ENCODE peak calls at places on chromosomes 2 and 18, in seven cellular contexts. F is fibroblast of mammary gland, S is astrocyte of the spinal cord, D is esophagus muscularis mucosa, X is SK-N-SH, O is GM12865, Q is bronchial epithelial cell. R is an unnamed sample.

GRCh38 chr2:234673501-234673900 is 176.6 kb upstream of the ARL4C start:
- DNase-seq in F (no peak), Q (no peak), O (no peak), S (no peak), X (no peak), D (peak; percentile 83), R (no peak)

GRCh38 chr2:121128741-121129659 is 156.0 kb downstream of the TFCP2L1 start:
- DNase-seq in O (peak; percentile 31), D (no peak), F (peak; percentile 15), X (no peak), S (peak; percentile 4), Q (peak; percentile 67), R (peak; percentile 46)

GRCh38 chr18:63273170-63273925 is 46.2 kb downstream of the BCL2 start:
- DNase-seq in O (no peak), F (no peak), D (no peak), S (no peak), X (peak; percentile 27), Q (no peak), R (no peak)

GRCh38 chr18:51339866-51340265 is 142.4 kb upstream of the MEX3C start:
- DNase-seq in Q (peak; percentile 80), F (peak; percentile 30), X (no peak), D (no peak), O (no peak), S (peak; percentile 50), R (no peak)

GRCh38 chr18:56795381-56795780 is 144.2 kb downstream of the WDR7 start:
- DNase-seq in X (no peak), S (peak; percentile 9), F (peak; percentile 66), D (no peak), Q (peak; percentile 2), O (no peak), R (no peak)

GRCh38 chr2:71156531-71156930 is 26.1 kb downstream of the MPHOSPH10 start:
- DNase-seq in F (peak; percentile 17), X (no peak), Q (no peak), S (no peak), O (no peak), D (no peak), R (peak; percentile 36)

GRCh38 chr18:48545690-48546365 is 7.0 kb downstream of the CTIF start:
- DNase-seq in X (peak; percentile 59), S (peak; percentile 67), Q (peak; percentile 77), F (peak; percentile 56), O (no peak), D (no peak), R (no peak)

GRCh38 chr2:185128331-185128730 is 530.0 kb downstream of the ZNF804A start:
- DNase-seq in S (no peak), X (no peak), F (peak; percentile 19), D (no peak), O (no peak), Q (no peak), R (no peak)

GRCh38 chr2:128752691-128753263 is 434.1 kb upstream of the HS6ST1 start:
- DNase-seq in Q (no peak), S (no peak), X (no peak), D (no peak), O (peak; percentile 19), F (no peak), R (no peak)

GRCh38 chr2:235219048-235219447 is 267.2 kb downstream of the SH3BP4 start:
- DNase-seq in X (no peak), D (peak; percentile 45), Q (no peak), F (no peak), S (no peak), O (no peak), R (no peak)

GRCh38 chr2:77939370-77939769 is 417.2 kb upstream of the LRRTM4 start:
- DNase-seq in F (no peak), O (no peak), X (no peak), S (no peak), D (no peak), Q (no peak), R (no peak)

GRCh38 chr18:61850756-61851155 is 42.1 kb downstream of the RNF152 start:
- DNase-seq in S (no peak), O (peak; percentile 53), Q (peak; percentile 42), X (no peak), F (no peak), D (no peak), R (no peak)

GRCh38 chr2:109204412-109204811 is 75.4 kb downstream of the SH3RF3 start:
- DNase-seq in S (no peak), Q (no peak), O (no peak), D (no peak), F (no peak), X (no peak), R (no peak)

GRCh38 chr2:71789556-71790219 is 336.3 kb downstream of the DYSF start:
- DNase-seq in Q (no peak), S (no peak), X (no peak), D (no peak), O (no peak), F (peak; percentile 35), R (no peak)

GRCh38 chr2:38095996-38096861 is 20.3 kb upstream of the CYP1B1 start:
- DNase-seq in S (peak; percentile 52), O (no peak), Q (peak; percentile 93), F (peak; percentile 68), D (no peak), X (no peak), R (no peak)

GRCh38 chr2:64237266-64237665 is 93.0 kb upstream of the PELI1 start:
- DNase-seq in S (no peak), F (no peak), O (no peak), X (no peak), Q (no peak), D (no peak), R (no peak)

GRCh38 chr2:44598330-44598729 is 236.6 kb downstream of the CAMKMT start:
- DNase-seq in F (no peak), S (no peak), Q (peak; percentile 77), X (no peak), O (no peak), D (no peak), R (no peak)

GRCh38 chr2:207163053-207163814 is 2.5 kb downstream of the KLF7 start:
- DNase-seq in O (no peak), S (peak; percentile 91), F (peak; percentile 95), D (no peak), X (no peak), Q (peak; percentile 97), R (no peak)

GRCh38 chr2:85222792-85223191 is 89.6 kb downstream of the TCF7L1 start:
- DNase-seq in D (no peak), Q (peak; percentile 54), O (no peak), X (peak; percentile 36), S (no peak), F (peak; percentile 58), R (no peak)

GRCh38 chr2:194443926-194444325 is 1213.1 kb upstream of the SLC39A10 start:
- DNase-seq in S (no peak), X (no peak), D (no peak), O (no peak), F (no peak), Q (peak; percentile 90), R (no peak)

GRCh38 chr2:61520261-61520660 is 17.9 kb downstream of the XPO1 start:
- DNase-seq in X (no peak), O (no peak), F (no peak), D (no peak), Q (peak; percentile 55), S (no peak), R (no peak)

GRCh38 chr2:191165190-191165643 is 14.4 kb upstream of the STAT4 start:
- DNase-seq in D (no peak), S (peak; percentile 79), F (peak; percentile 79), X (peak; percentile 44), Q (peak; percentile 75), O (peak; percentile 55), R (peak; percentile 35)

GRCh38 chr18:66759017-66759416 is 155.1 kb upstream of the CDH19 start:
- DNase-seq in X (no peak), F (no peak), D (no peak), S (no peak), Q (no peak), O (no peak), R (no peak)

GRCh38 chr2:241771286-241772062 is 5.1 kb upstream of the GAL3ST2 start:
- DNase-seq in D (no peak), O (peak; percentile 26), X (peak; percentile 41), S (no peak), F (peak; percentile 7), Q (no peak), R (no peak)

GRCh38 chr2:85785027-85785822 is 31.4 kb downstream of the ATOH8 start:
- DNase-seq in S (peak; percentile 96), X (no peak), Q (no peak), D (no peak), F (peak; percentile 94), O (no peak), R (no peak)

GRCh38 chr2:196233808-196234501 is 62.6 kb upstream of the STK17B start:
- DNase-seq in O (peak; percentile 49), X (no peak), D (no peak), S (peak; percentile 54), F (peak; percentile 36), Q (no peak), R (peak; percentile 59)

GRCh38 chr2:106304612-106305184 is 110.6 kb upstream of the UXS1 start:
- DNase-seq in O (no peak), F (no peak), D (no peak), S (no peak), X (no peak), Q (no peak), R (no peak)

GRCh38 chr2:70833246-70833645 is 2.4 kb downstream of the CD207 start:
- DNase-seq in D (peak; percentile 88), F (no peak), Q (no peak), S (no peak), O (no peak), X (no peak), R (no peak)

GRCh38 chr18:3720818-3721545 is 271.0 kb downstream of the TGIF1 start:
- DNase-seq in Q (no peak), X (no peak), O (no peak), F (no peak), D (no peak), S (no peak), R (no peak)

GRCh38 chr2:89784960-89785359 is 1093.5 kb downstream of the RPIA start:
- DNase-seq in O (no peak), X (no peak), Q (no peak), S (no peak), F (no peak), D (no peak), R (no peak)
- H3K4me3 ChIP-seq in O (no peak overlapping the region), X (no peak overlapping the region), Q (no peak overlapping the region), S (no peak overlapping the region), F (no peak overlapping the region), D (no peak overlapping the region), R (no peak overlapping the region)

GRCh38 chr2:104872034-104872865 is 18.3 kb downstream of the POU3F3 start:
- DNase-seq in F (no peak), S (peak; percentile 41), D (no peak), X (no peak), Q (no peak), O (no peak), R (no peak)
- H3K4me3 ChIP-seq in F (peak overlapping the region; percentile 3), S (peak overlapping the region; percentile 38), D (peak overlapping the region; percentile 55), X (peak overlapping the region; percentile 64), Q (no peak overlapping the region), O (no peak overlapping the region), R (peak overlapping the region; percentile 52)

DNA sequence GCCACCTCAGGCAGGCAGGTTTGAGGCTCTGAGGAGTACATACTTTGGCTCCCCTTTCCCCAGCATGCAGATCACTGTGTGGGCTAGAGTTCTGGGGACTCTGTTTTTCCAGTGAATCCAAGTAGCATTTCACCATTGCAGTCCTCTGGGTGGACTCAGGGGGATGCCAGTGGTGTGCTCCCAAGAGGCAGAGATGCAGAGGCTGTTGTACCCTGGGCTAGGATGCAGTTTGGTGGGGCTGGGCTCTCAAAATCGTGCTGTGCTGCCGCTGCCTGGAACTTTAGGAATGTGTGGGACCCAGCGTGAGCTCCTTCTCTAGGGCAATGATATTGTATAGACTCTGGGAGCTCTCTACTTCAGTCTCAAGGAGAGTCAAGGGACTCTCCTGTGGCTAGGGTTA is 104.9 kb downstream of the MYO3B start:
- DNase-seq in D (no peak), S (no peak), X (no peak), O (no peak), Q (no peak), F (no peak), R (no peak)
- H3K4me3 ChIP-seq in D (no peak overlapping the region), S (no peak overlapping the region), X (no peak overlapping the region), O (no peak overlapping the region), Q (no peak overlapping the region), F (no peak overlapping the region), R (no peak overlapping the region)

GRCh38 chr2:225042800-225043167 is 516 bp upstream of the DOCK10 start:
- DNase-seq in O (no peak), Q (no peak), D (no peak), F (peak; percentile 16), X (no peak), S (peak; percentile 21), R (no peak)
- H3K4me3 ChIP-seq in O (peak overlapping the region; percentile 96), Q (no peak overlapping the region), D (peak overlapping the region; percentile 59), F (peak overlapping the region; percentile 40), X (peak overlapping the region; percentile 78), S (peak overlapping the region; percentile 62), R (peak overlapping the region; percentile 9)